ENCODE peak calls at places on chromosome 1, in four cellular contexts. C, V, H and U are unnamed samples.

GRCh38 chr1:228009828-228010775 is 3.3 kb downstream of the WNT3A start:
- DNase-seq in C (no peak), V (no peak), H (no peak), U (no peak)

GRCh38 chr1:117658676-117659075 is 52.8 kb downstream of the TENT5C start:
- DNase-seq in H (no peak), V (no peak), C (no peak), U (no peak)

GRCh38 chr1:46687095-46687659 is 15.5 kb downstream of the TEX38 start:
- DNase-seq in V (peak), H (peak), C (peak), U (no peak)

GRCh38 chr1:68010094-68010493 is 40.3 kb downstream of the DIRAS3 start:
- DNase-seq in C (no peak), V (no peak), H (no peak), U (no peak)

GRCh38 chr1:248786106-248786665 is 30.6 kb upstream of the LYPD8 start:
- DNase-seq in H (no peak), V (no peak), C (no peak), U (no peak)

GRCh38 chr1:26861286-26861701 is 1.7 kb upstream of the SFN start:
- DNase-seq in V (no peak), H (peak), C (peak), U (no peak)

GRCh38 chr1:223837687-223838086 is 8.1 kb downstream of the TP53BP2 start:
- DNase-seq in H (no peak), V (no peak), C (no peak), U (no peak)

GRCh38 chr1:162682013-162682419 is 49.8 kb downstream of the DDR2 start:
- DNase-seq in V (peak), H (no peak), C (no peak), U (no peak)

GRCh38 chr1:47934243-47934805 is 62.9 kb downstream of the TRABD2B start:
- DNase-seq in C (no peak), H (no peak), V (no peak), U (no peak)

GRCh38 chr1:93614550-93615200 is 67.0 kb downstream of the BCAR3 start:
- DNase-seq in V (peak), H (no peak), C (peak), U (no peak)

GRCh38 chr1:245501635-245502034 is 346.9 kb downstream of the KIF26B start:
- DNase-seq in C (no peak), H (no peak), V (no peak), U (no peak)

GRCh38 chr1:17348593-17349234 is 23.3 kb upstream of the PADI6 start:
- DNase-seq in V (no peak), C (no peak), H (no peak), U (no peak)

GRCh38 chr1:19350566-19350965 is 38.4 kb downstream of the SLC66A1 start:
- DNase-seq in H (no peak), C (no peak), V (no peak), U (no peak)

GRCh38 chr1:41740630-41741239 is 178.0 kb downstream of the HIVEP3 start:
- DNase-seq in V (no peak), C (no peak), H (no peak), U (no peak)